ENCODE peak calls at places on chromosomes 3 and 15, in six cellular contexts. T is Caki2; G is stimulated activated CD4-positive, alpha-beta T cell treated with anti-CD3 and anti-CD28 coated beads, Interleukin-12 subunit alpha, Interleukin-12 subunit beta, amount 100 ng/mL, for 4 hours; U is SHP77; I is anterior cingulate cortex; Z is LoVo. W is an unnamed sample.

GRCh38 chr3:39361252-39361927 is 21.8 kb upstream of the SLC25A38 start:
- DNase-seq in Z (no peak), I (no peak), G (peak), T (no peak), U (no peak), W (no peak)

GRCh38 chr3:170233532-170233931 is 11.3 kb downstream of the PRKCI start:
- DNase-seq in Z (peak), U (no peak), G (no peak), T (peak), I (no peak), W (no peak)

GRCh38 chr3:39718674-39719595 is 90.5 kb upstream of the MYRIP start:
- DNase-seq in U (no peak), I (no peak), G (no peak), T (no peak), Z (no peak), W (no peak)

GRCh38 chr3:73964818-73965217 is 340.1 kb upstream of the PDZRN3 start:
- DNase-seq in G (no peak), Z (no peak), I (no peak), T (no peak), U (no peak), W (no peak)

GRCh38 chr3:82012775-82013174 is 251.3 kb upstream of the GBE1 start:
- DNase-seq in G (no peak), Z (no peak), T (no peak), U (no peak), I (no peak), W (no peak)

GRCh38 chr15:69094124-69095030 is 66.1 kb upstream of the GLCE start:
- DNase-seq in T (no peak), G (no peak), U (no peak), I (no peak), Z (no peak), W (no peak)

GRCh38 chr15:25251700-25252390 is 187.0 kb downstream of the UBE3A start:
- DNase-seq in G (no peak), Z (no peak), U (no peak), I (no peak), T (no peak), W (no peak)

GRCh38 chr3:16203031-16203430 is 28.6 kb downstream of the GALNT15 start:
- DNase-seq in U (no peak), I (no peak), G (no peak), Z (peak), T (no peak), W (no peak)

GRCh38 chr15:68177747-68178146 is 27.4 kb downstream of the CALML4 start:
- DNase-seq in G (no peak), T (no peak), Z (no peak), U (no peak), I (no peak), W (no peak)

GRCh38 chr3:150248116-150248864 is 159.8 kb upstream of the TSC22D2 start:
- DNase-seq in U (no peak), G (no peak), Z (peak), T (peak), I (no peak), W (no peak)

GRCh38 chr15:92034227-92034626 is 180.7 kb downstream of the SLCO3A1 start:
- DNase-seq in G (no peak), T (no peak), I (no peak), U (no peak), Z (no peak), W (no peak)

GRCh38 chr15:68939501-68939900 is 9.2 kb downstream of the SPESP1 start:
- DNase-seq in I (no peak), U (no peak), G (no peak), Z (no peak), T (no peak), W (no peak)

GRCh38 chr3:137035631-137036030 is 77.8 kb downstream of the IL20RB start:
- DNase-seq in U (peak), T (no peak), Z (no peak), G (no peak), I (no peak), W (no peak)

GRCh38 chr3:115245437-115245836 is 98.3 kb upstream of the ZBTB20 start:
- DNase-seq in I (no peak), T (peak), Z (peak), G (no peak), U (no peak), W (no peak)

GRCh38 chr15:42371125-42371524 is 11.8 kb downstream of the CAPN3 start:
- DNase-seq in G (no peak), U (no peak), Z (peak), T (peak), I (no peak), W (no peak)

GRCh38 chr3:72836923-72837322 is 11.3 kb downstream of the SHQ1 start:
- DNase-seq in T (no peak), G (no peak), Z (no peak), I (peak), U (no peak), W (peak)

GRCh38 chr3:85846940-85847339 is 888.2 kb downstream of the CADM2 start:
- DNase-seq in I (no peak), G (no peak), Z (no peak), U (no peak), T (no peak), W (no peak)

GRCh38 chr3:177916461-177916860 is 619.8 kb upstream of the KCNMB2 start:
- DNase-seq in U (no peak), G (no peak), I (no peak), T (no peak), Z (no peak), W (no peak)

GRCh38 chr15:70412717-70413266 is 315.1 kb upstream of the TLE3 start:
- DNase-seq in G (no peak), I (no peak), T (no peak), U (no peak), Z (no peak), W (no peak)